ENCODE peak calls at places on chromosomes 12 and 14, in four cellular contexts. One of them, this sample, is unnamed.

GRCh38 chr14:92646952-92647461 is 101.4 kb downstream of the LGMN start:
- DNase-seq in osteocyte: no peak
- DNase-seq in skeletal muscle cell: peak
- DNase-seq in IMR-90: peak
- DNase-seq in this sample: no peak

GRCh38 chr12:130086248-130086647 is 76.0 kb upstream of the FZD10 start:
- DNase-seq in osteocyte: no peak
- DNase-seq in skeletal muscle cell: no peak
- DNase-seq in IMR-90: no peak
- DNase-seq in this sample: no peak

GRCh38 chr12:54030889-54031860 is 1.7 kb upstream of the HOXC5 start:
- DNase-seq in osteocyte: no peak
- DNase-seq in skeletal muscle cell: peak
- DNase-seq in IMR-90: peak
- DNase-seq in this sample: peak

GRCh38 chr12:78240827-78241226 is 410.1 kb downstream of the NAV3 start:
- DNase-seq in osteocyte: no peak
- DNase-seq in skeletal muscle cell: no peak
- DNase-seq in IMR-90: no peak
- DNase-seq in this sample: no peak

GRCh38 chr12:78403681-78404080 is 460.9 kb upstream of the SYT1 start:
- DNase-seq in osteocyte: no peak
- DNase-seq in skeletal muscle cell: peak
- DNase-seq in IMR-90: peak
- DNase-seq in this sample: peak

GRCh38 chr12:118101051-118101450 is 2.8 kb downstream of the VSIG10 start:
- DNase-seq in osteocyte: no peak
- DNase-seq in skeletal muscle cell: no peak
- DNase-seq in IMR-90: no peak
- DNase-seq in this sample: no peak

GRCh38 chr12:42985506-42985905 is 396.0 kb upstream of the PRICKLE1 start:
- DNase-seq in osteocyte: no peak
- DNase-seq in skeletal muscle cell: no peak
- DNase-seq in IMR-90: peak
- DNase-seq in this sample: peak

GRCh38 chr12:68148261-68148951 is 11.1 kb downstream of the IFNG start:
- DNase-seq in osteocyte: no peak
- DNase-seq in skeletal muscle cell: no peak
- DNase-seq in IMR-90: no peak
- DNase-seq in this sample: no peak

GRCh38 chr12:57887631-57888406 is 41.3 kb upstream of the CTDSP2 start:
- DNase-seq in osteocyte: no peak
- DNase-seq in skeletal muscle cell: no peak
- DNase-seq in IMR-90: peak
- DNase-seq in this sample: no peak